ENCODE peak calls at places on chromosomes 3 and 15, in five cellular contexts. D, T, I, Q and W are unnamed samples. For H3K9me3, the result is how much of the 10 kb centered on the place peaks cover.

GRCh38 chr3:55884491-55885285 is 397.6 kb upstream of the WNT5A start:
- DNase-seq in Q (no peak), D (no peak), I (peak), T (no peak), W (peak)

GRCh38 chr3:58161435-58162398 is 49.1 kb downstream of the DNASE1L3 start:
- DNase-seq in D (no peak), Q (no peak), I (peak), T (peak), W (peak)

GRCh38 chr3:177729939-177730700 is 532.8 kb upstream of the TBL1XR1 start:
- DNase-seq in I (peak), T (no peak), Q (peak), D (no peak), W (no peak)

GRCh38 chr15:60760646-60761504 is 281.9 kb upstream of the ICE2 start:
- DNase-seq in T (peak), I (peak), D (no peak), Q (no peak), W (peak)

GRCh38 chr3:31567036-31567435 is 34.3 kb downstream of the STT3B start:
- DNase-seq in Q (peak), T (no peak), I (no peak), D (peak), W (peak)

GRCh38 chr15:78195735-78196201 is 38.6 kb downstream of the ACSBG1 start:
- DNase-seq in T (peak), Q (peak), D (peak), I (no peak), W (peak)

GRCh38 chr3:26369133-26369532 is 253.4 kb upstream of the LRRC3B start:
- DNase-seq in D (no peak), I (no peak), T (no peak), Q (no peak), W (no peak)

GRCh38 chr3:180457238-180457637 is 144.7 kb upstream of the TTC14 start:
- DNase-seq in I (no peak), D (no peak), T (peak), Q (no peak), W (peak)

GRCh38 chr3:52471371-52472238 is 16.2 kb downstream of the NISCH start:
- DNase-seq in Q (peak), I (no peak), D (peak), T (peak), W (peak)

GRCh38 chr15:98124576-98124975 is 164.1 kb downstream of the ARRDC4 start:
- DNase-seq in D (no peak), Q (no peak), T (peak), I (peak), W (no peak)

GRCh38 chr3:77407454-77407853 is 367.6 kb downstream of the ROBO2 start:
- DNase-seq in I (no peak), T (no peak), Q (no peak), D (no peak), W (no peak)

GRCh38 chr15:89802986-89803820 is 11.4 kb downstream of the ANPEP start:
- DNase-seq in I (no peak), T (no peak), Q (peak), D (no peak), W (no peak)

GRCh38 chr3:179037361-179037760 is 34.2 kb downstream of the ZMAT3 start:
- DNase-seq in D (no peak), Q (no peak), I (peak), T (peak), W (no peak)

GRCh38 chr3:126287536-126288181 is 69.5 kb downstream of the KLF15 start:
- DNase-seq in I (peak), T (peak), D (no peak), Q (peak), W (no peak)

GRCh38 chr15:94029495-94029894 is 201.9 kb upstream of the MCTP2 start:
- DNase-seq in T (peak), Q (no peak), D (no peak), I (peak), W (peak)

GRCh38 chr15:64792282-64792681 is 16.9 kb upstream of the RBPMS2 start:
- DNase-seq in Q (no peak), T (peak), D (no peak), I (peak), W (peak)

GRCh38 chr3:58093573-58094195 is 85.5 kb downstream of the FLNB start:
- DNase-seq in Q (no peak), T (peak), D (no peak), I (peak), W (peak)

GRCh38 chr3:117118604-117119003 is 409.0 kb downstream of the TUSC7 start:
- DNase-seq in D (no peak), I (peak), Q (no peak), T (no peak), W (no peak)

GRCh38 chr15:74376226-74376625 is 8.8 kb upstream of the CYP11A1 start:
- DNase-seq in I (no peak), T (no peak), D (no peak), Q (no peak), W (no peak)

GRCh38 chr3:56288258-56288657 is 180.0 kb downstream of the ERC2 start:
- DNase-seq in T (no peak), Q (no peak), D (no peak), I (no peak), W (no peak)

GRCh38 chr15:33098082-33099058 is 96.1 kb downstream of the FMN1 start:
- DNase-seq in T (peak), I (peak), D (no peak), Q (no peak), W (peak)

GRCh38 chr15:92166751-92167412 is 226.8 kb upstream of the ST8SIA2 start:
- DNase-seq in Q (peak), D (no peak), T (no peak), I (no peak), W (no peak)

GRCh38 chr15:41607033-41607432 is 48.0 kb downstream of the TYRO3 start:
- DNase-seq in Q (no peak), D (no peak), T (peak), I (peak), W (peak)

GRCh38 chr3:64030741-64031140 is 7.4 kb upstream of the PSMD6 start:
- DNase-seq in I (peak), D (peak), Q (peak), T (peak), W (peak)

GRCh38 chr3:143567823-143568222 is 280.4 kb downstream of the SLC9A9 start:
- DNase-seq in T (no peak), Q (no peak), D (no peak), I (peak), W (peak)

GRCh38 chr3:15009156-15009555 is 56.0 kb downstream of the MRPS25 start:
- DNase-seq in Q (no peak), I (no peak), D (no peak), T (no peak), W (no peak)

GRCh38 chr15:89171136-89172072 is 50.0 kb downstream of the RLBP1 start:
- DNase-seq in T (peak), Q (peak), I (peak), D (peak), W (peak)

GRCh38 chr15:77525411-77525811 is 104.7 kb downstream of the HMG20A start:
- DNase-seq in T (no peak), D (no peak), Q (no peak), I (no peak), W (no peak)

GRCh38 chr3:54917172-54917571 is 10.7 kb downstream of the LRTM1 start:
- DNase-seq in D (no peak), T (peak), I (peak), Q (no peak), W (no peak)

GRCh38 chr3:51389423-51390183 is 1.5 kb upstream of the RBM15B start:
- DNase-seq in Q (peak), D (peak), T (peak), I (peak), W (peak)

GRCh38 chr15:57533062-57533735 is 58.5 kb upstream of the MYZAP start:
- DNase-seq in T (no peak), Q (no peak), D (no peak), I (no peak), W (no peak)

GRCh38 chr15:25249236-25250010 is 189.4 kb downstream of the UBE3A start:
- DNase-seq in T (no peak), D (no peak), Q (no peak), I (no peak), W (no peak)

GRCh38 chr15:25248583-25249235 is 190.1 kb downstream of the UBE3A start:
- DNase-seq in D (no peak), I (no peak), T (no peak), Q (no peak), W (no peak)

GRCh38 chr15:25250011-25250596 is 188.7 kb downstream of the UBE3A start:
- DNase-seq in Q (no peak), I (no peak), T (no peak), D (no peak), W (no peak)

GRCh38 chr15:25250906-25251622 is 187.8 kb downstream of the UBE3A start:
- DNase-seq in D (no peak), Q (no peak), T (no peak), I (no peak), W (no peak)

DNA sequence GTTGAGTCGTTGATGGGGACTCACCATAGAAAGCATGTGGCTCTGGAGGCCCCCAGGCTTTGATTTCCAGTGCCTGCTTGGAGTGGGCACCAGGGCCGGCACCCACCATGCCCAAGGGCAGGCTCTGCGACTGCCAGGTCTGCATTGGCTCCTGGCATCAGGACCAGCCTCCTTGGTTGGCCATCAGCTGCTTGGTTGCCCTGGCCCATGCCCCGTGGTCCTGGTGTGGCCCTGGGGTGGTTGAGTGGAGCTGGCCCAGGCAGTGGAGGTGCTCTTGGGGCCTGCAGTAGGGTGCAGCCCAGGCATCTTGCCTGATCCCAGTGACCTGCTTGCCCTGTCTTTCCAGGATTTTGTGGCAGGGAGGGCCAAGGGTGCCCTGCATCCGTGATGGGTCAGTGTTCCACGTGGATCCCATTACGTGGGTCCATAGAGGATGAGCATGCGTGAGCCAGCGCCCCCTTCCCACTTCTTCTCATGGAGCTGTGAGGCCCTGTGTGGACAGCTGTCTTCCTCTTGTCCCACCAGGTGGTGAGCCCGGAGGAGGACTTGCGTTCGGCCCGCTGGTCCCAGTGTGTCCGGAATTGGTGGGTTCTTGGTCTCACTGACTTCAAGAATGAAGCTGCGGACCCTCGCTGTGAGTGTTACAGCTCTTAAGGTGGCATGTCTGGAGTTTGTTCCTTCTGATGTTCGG is 187.0 kb downstream of the UBE3A start:
- DNase-seq in I (no peak), D (no peak), T (no peak), Q (no peak), W (no peak)
- H3K9me3 ChIP-seq in I (under half), D (under half), T (under half), Q (under half), W (under half)

GRCh38 chr15:86645861-86646393 is 566.3 kb downstream of the AGBL1 start:
- DNase-seq in T (no peak), D (no peak), Q (no peak), I (no peak), W (no peak)
- H2AFZ ChIP-seq in T (no peak), D (no peak), Q (no peak), I (no peak), W (no peak)

GRCh38 chr3:21256932-21257331 is 494.1 kb downstream of the ZNF385D start:
- DNase-seq in T (no peak), Q (peak), I (peak), D (no peak), W (no peak)
- H3K9me3 ChIP-seq in T (under half), Q (under half), I (under half), D (under half), W (under half)

GRCh38 chr15:58549780-58550064 is 117.9 kb downstream of the LIPC start:
- DNase-seq in I (no peak), T (no peak), D (no peak), Q (no peak), W (no peak)

GRCh38 chr15:58546635-58547627 is 115.1 kb downstream of the LIPC start:
- DNase-seq in Q (peak), I (peak), D (no peak), T (peak), W (peak)

GRCh38 chr15:58547628-58548307 is 116.0 kb downstream of the LIPC start:
- DNase-seq in Q (no peak), T (no peak), I (no peak), D (no peak), W (peak)

GRCh38 chr15:58549013-58549779 is 117.4 kb downstream of the LIPC start:
- DNase-seq in Q (peak), I (no peak), D (no peak), T (no peak), W (no peak)

GRCh38 chr15:58548308-58549012 is 116.7 kb downstream of the LIPC start:
- DNase-seq in T (no peak), D (no peak), I (no peak), Q (no peak), W (no peak)
- H2AFZ ChIP-seq in T (no peak), D (no peak), I (no peak), Q (no peak), W (no peak)

GRCh38 chr3:140753865-140754754 is 76.2 kb downstream of the TRIM42 start:
- DNase-seq in T (no peak), D (no peak), Q (no peak), I (peak), W (peak)
- H3K9me3 ChIP-seq in T (under half), D (under half), Q (under half), I (under half), W (under half)

GRCh38 chr15:70320077-70320830 is 222.5 kb upstream of the TLE3 start:
- DNase-seq in Q (no peak), T (no peak), D (peak), I (no peak), W (no peak)
- H2AFZ ChIP-seq in Q (no peak), T (no peak), D (no peak), I (no peak), W (no peak)

DNA sequence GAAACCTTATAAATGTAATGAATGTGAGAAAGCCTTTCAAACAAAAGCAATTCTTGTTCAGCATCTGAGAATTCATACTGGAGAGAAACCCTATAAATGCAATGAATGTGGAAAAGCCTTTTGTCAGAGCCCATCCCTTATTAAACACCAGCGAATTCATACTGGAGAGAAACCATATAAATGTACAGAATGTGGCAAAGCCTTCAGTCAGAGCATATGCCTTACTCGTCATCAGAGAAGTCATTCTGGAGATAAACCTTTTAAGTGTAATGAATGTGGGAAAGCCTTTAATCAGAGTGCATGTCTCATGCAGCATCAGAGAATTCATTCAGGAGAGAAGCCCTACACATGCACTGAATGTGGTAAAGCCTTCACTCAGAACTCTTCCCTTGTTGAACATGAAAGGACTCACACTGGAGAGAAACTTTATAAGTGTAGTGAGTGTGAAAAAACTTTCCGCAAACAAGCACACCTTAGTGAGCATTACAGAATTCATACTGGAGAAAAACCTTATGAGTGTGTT is 5.3 kb downstream of the ZNF501 start:
- DNase-seq in Q (no peak), D (no peak), I (no peak), T (no peak), W (no peak)
- H3K9me3 ChIP-seq in Q (under half), D (half or more), I (under half), T (under half), W (half or more)

GRCh38 chr15:75775296-75776074 is 62.8 kb upstream of the CSPG4 start:
- DNase-seq in I (no peak), D (peak), Q (no peak), T (no peak), W (no peak)
- H2AFZ ChIP-seq in I (no peak), D (no peak), Q (no peak), T (no peak), W (no peak)

GRCh38 chr3:53713626-53714025 is 132.6 kb downstream of the CHDH start:
- DNase-seq in T (no peak), I (no peak), D (no peak), Q (no peak), W (no peak)
- H3K9me3 ChIP-seq in T (under half), I (under half), D (under half), Q (under half), W (under half)

GRCh38 chr3:196739671-196740475 is at the start of gene PAK2:
- DNase-seq in Q (peak), T (peak), I (peak), D (peak), W (peak)
- H2AFZ ChIP-seq in Q (peak), T (peak), I (peak), D (peak), W (peak)